ENCODE peak calls at places on chromosome 18, in five cellular contexts. M is K562, V is suprapubic skin, X is testis, I is heart left ventricle. H is an unnamed sample.

GRCh38 chr18:26415041-26415440 is 133.3 kb downstream of the KCTD1 start:
- DNase-seq in M (no peak), V (no peak), X (no peak), I (no peak), H (no peak)

GRCh38 chr18:68549257-68549871 is 165.5 kb downstream of the TMX3 start:
- DNase-seq in M (no peak), V (no peak), X (no peak), I (no peak), H (no peak)

GRCh38 chr18:8443505-8443904 is 165.7 kb upstream of the RAB12 start:
- DNase-seq in M (no peak), V (no peak), X (peak), I (no peak), H (no peak)

GRCh38 chr18:8190980-8191379 is 418.3 kb upstream of the RAB12 start:
- DNase-seq in M (no peak), V (no peak), X (no peak), I (no peak), H (no peak)

GRCh38 chr18:40949138-40949949 is 1005.7 kb upstream of the PIK3C3 start:
- DNase-seq in M (no peak), V (no peak), X (no peak), I (no peak), H (no peak)

GRCh38 chr18:76457475-76457874 is 37.6 kb downstream of the ZNF516 start:
- DNase-seq in M (no peak), V (no peak), X (peak), I (no peak), H (no peak)

GRCh38 chr18:8730080-8730827 is 24.9 kb downstream of the MTCL1 start:
- DNase-seq in M (peak), V (no peak), X (peak), I (peak), H (peak)

GRCh38 chr18:63317982-63318881 is 1.3 kb downstream of the BCL2 start:
- DNase-seq in M (no peak), V (peak), X (peak), I (peak), H (peak)

GRCh38 chr18:9614401-9615279 is at the start of gene PPP4R1:
- DNase-seq in M (peak), V (peak), X (peak), I (peak), H (peak)

DNA sequence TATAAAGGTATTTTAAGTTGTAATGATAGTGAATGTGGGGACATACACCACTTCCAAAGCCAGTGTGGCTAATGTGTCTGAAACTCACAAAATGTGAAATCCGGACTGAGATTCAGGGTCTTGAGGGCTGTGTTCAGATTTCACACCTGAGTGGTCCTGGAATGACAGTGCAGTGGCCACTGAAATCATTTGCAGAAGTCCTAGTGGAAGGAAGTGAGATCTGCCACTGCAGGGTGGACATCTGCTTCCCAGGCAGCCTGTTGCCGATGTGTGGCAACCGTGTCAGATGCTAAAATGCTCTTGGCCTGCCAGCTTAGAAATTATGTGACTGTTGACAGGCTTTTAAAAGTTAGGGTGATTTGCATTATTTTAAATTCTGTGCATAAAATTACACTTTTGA is 77.8 kb upstream of the TMEM200C start:
- DNase-seq in M (no peak), V (no peak), X (no peak), I (no peak), H (no peak)
- TF ChIP-seq POLR2A in M (no peak), V (no peak), X (no peak), I (no peak), H (no peak)

DNA sequence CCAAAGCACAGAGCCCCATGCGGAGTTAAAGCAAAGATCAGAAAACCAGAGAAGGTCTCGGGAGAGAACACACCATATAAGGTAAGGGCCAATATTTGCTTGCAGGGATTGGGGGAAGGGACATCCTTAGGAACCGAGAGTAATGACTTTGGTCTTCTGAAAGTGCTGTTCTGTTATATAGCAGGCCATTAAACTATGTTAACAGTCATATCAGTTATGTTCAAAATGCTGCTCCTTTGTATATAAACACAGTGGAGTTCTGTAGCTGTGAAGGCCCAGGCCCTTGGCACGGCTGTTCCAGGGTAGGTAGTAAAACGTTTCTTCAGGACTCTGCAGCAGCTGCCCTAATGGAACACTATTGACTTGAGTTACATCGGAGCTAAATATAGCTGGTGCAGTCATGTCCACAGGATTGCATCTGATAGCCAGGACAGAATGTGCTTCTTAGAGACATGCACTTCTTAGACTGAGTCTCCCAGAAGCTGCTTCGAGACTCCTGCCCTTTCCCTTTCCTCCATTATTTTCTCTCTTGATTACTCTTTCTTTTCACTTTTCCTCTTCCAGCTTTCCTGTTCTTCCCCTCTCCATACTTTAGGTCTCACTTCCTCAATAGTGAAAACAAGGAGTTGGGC is 122.4 kb downstream of the SETBP1 start:
- DNase-seq in M (no peak), V (no peak), X (peak), I (peak), H (no peak)
- H3K4me3 ChIP-seq in M (no peak), V (no peak), X (no peak), I (no peak), H (no peak)

GRCh38 chr18:45967007-45967706 is at the start of gene EPG5:
- DNase-seq in M (peak), V (peak), X (peak), I (peak), H (peak)
- TF ChIP-seq POLR2A in M (peak), V (no peak), X (no peak), I (no peak), H (peak)

DNA sequence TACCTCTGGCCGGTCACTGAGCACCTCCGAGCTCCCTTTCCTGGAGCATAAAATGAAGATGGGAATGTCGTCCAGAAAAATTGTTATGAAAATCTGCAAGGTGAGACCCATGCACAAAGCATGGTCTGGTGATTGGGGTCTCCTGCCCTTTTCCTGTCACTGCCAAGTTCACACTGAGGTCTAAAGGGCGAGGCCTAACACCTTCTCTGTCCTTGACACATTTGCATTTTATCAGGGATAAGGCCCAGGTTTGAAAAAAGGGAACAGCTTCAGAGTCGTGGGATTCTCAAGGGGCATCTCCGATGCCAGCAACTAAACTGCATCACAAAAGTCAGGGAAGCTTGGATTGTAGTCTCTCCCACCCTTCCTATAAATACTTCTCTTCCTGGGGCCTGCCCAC is 24.7 kb downstream of the GNAL start:
- DNase-seq in M (no peak), V (no peak), X (no peak), I (no peak), H (no peak)
- H3K4me3 ChIP-seq in M (no peak), V (no peak), X (no peak), I (no peak), H (no peak)

GRCh38 chr18:48139427-48140347 is 209.2 kb upstream of the SMAD2 start:
- DNase-seq in M (no peak), V (no peak), X (peak), I (peak), H (no peak)
- TF ChIP-seq POLR2A in M (no peak), V (no peak), X (no peak), I (no peak), H (no peak)

GRCh38 chr18:13539843-13540535 is 186.4 kb downstream of the FAM210A start:
- DNase-seq in M (no peak), V (no peak), X (no peak), I (no peak), H (no peak)
- H3K4me3 ChIP-seq in M (no peak), V (no peak), X (no peak), I (no peak), H (no peak)

GRCh38 chr18:58942486-58942885 is 77.8 kb downstream of the ZNF532 start:
- DNase-seq in M (no peak), V (no peak), X (no peak), I (no peak), H (no peak)
- TF ChIP-seq POLR2A in M (no peak), V (no peak), X (no peak), I (no peak), H (no peak)

DNA sequence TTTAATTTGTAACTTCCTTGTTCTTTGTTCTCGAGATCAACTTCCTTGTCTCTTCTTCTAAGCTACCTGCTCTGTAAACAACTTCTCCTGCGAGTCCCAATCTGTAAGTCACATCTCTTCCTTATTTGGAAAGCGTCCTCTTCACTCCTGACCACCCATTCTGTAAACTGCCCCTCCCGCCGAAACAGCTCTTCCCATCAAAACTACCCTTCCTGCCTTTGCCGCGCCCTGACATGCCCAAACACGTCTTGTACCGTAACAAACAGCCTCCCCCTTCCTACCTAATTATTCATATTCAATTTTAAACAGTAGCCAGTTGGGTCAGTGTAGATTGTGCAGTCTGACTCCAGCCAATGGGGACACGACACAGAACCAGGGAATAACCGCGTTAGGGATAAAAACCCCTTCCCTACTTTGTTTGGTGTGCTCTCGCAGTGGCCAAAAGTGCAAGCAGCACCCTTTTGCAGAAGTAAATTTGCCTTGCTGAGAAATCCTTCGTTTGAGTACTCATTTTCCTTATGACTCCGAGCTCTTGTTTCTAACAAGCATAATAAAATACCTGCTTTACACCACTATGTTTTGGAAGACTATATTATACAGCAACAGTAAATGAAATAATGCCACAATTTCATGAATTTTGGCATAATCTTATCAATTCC is 39.8 kb downstream of the PIAS2 start:
- DNase-seq in M (no peak), V (no peak), X (no peak), I (no peak), H (no peak)
- H3K4me3 ChIP-seq in M (no peak), V (no peak), X (no peak), I (no peak), H (no peak)